ENCODE peak calls at places on chromosomes 3 and 15, in eight cellular contexts. S is Panc1, Z is A673, L is stomach, A is WERI-Rb-1, Q is heart left ventricle, D is HepG2, C is ovary. W is an unnamed sample.

GRCh38 chr3:138389841-138390581 is 41.6 kb downstream of the MRAS start:
- DNase-seq in S (peak; percentile 7), Z (peak; percentile 4), L (no peak), A (peak; percentile 36), Q (no peak), D (peak; percentile 71), C (peak; percentile 57), W (peak; percentile 54)

GRCh38 chr15:90530250-90531051 is 728 bp downstream of the CRTC3 start:
- DNase-seq in S (no peak), Z (peak; percentile 39), L (peak; percentile 44), A (peak; percentile 45), Q (peak; percentile 63), D (no peak), C (peak; percentile 76), W (peak; percentile 59)

GRCh38 chr3:192339214-192339613 is 388.1 kb downstream of the FGF12 start:
- DNase-seq in S (no peak), Z (no peak), L (no peak), A (peak; percentile 12), Q (no peak), D (no peak), C (no peak), W (no peak)

GRCh38 chr15:67085818-67086649 is 20.6 kb downstream of the SMAD3 start:
- DNase-seq in S (no peak), Z (no peak), L (no peak), A (no peak), Q (no peak), D (no peak), C (no peak), W (no peak)

GRCh38 chr3:177589041-177589650 is 391.9 kb upstream of the TBL1XR1 start:
- DNase-seq in S (no peak), Z (no peak), L (no peak), A (no peak), Q (no peak), D (no peak), C (no peak), W (no peak)

GRCh38 chr3:129599607-129600006 is 6.9 kb downstream of the PLXND1 start:
- DNase-seq in S (no peak), Z (peak; percentile 42), L (no peak), A (no peak), Q (peak; percentile 80), D (no peak), C (no peak), W (peak; percentile 74)

GRCh38 chr15:72540606-72541237 is 66.6 kb downstream of the ARIH1 start:
- DNase-seq in S (no peak), Z (peak; percentile 12), L (no peak), A (no peak), Q (no peak), D (no peak), C (no peak), W (no peak)

GRCh38 chr3:123722021-123722420 is 137.2 kb upstream of the HACD2 start:
- DNase-seq in S (no peak), Z (no peak), L (no peak), A (no peak), Q (no peak), D (no peak), C (no peak), W (no peak)

GRCh38 chr15:80736571-80736970 is 41.5 kb downstream of the ABHD17C start:
- DNase-seq in S (no peak), Z (peak; percentile 29), L (no peak), A (no peak), Q (no peak), D (no peak), C (no peak), W (no peak)

GRCh38 chr3:75192065-75192658 is 472.0 kb upstream of the FRG2C start:
- DNase-seq in S (peak; percentile 12), Z (peak; percentile 36), L (peak; percentile 28), A (peak; percentile 56), Q (no peak), D (peak; percentile 35), C (no peak), W (no peak)

GRCh38 chr3:109985942-109986555 is 648.7 kb upstream of the DPPA4 start:
- DNase-seq in S (no peak), Z (no peak), L (no peak), A (no peak), Q (no peak), D (no peak), C (no peak), W (no peak)

GRCh38 chr3:23877324-23877980 is 39.3 kb downstream of the NKIRAS1 start:
- DNase-seq in S (no peak), Z (peak; percentile 66), L (no peak), A (no peak), Q (no peak), D (peak; percentile 25), C (no peak), W (no peak)

DNA sequence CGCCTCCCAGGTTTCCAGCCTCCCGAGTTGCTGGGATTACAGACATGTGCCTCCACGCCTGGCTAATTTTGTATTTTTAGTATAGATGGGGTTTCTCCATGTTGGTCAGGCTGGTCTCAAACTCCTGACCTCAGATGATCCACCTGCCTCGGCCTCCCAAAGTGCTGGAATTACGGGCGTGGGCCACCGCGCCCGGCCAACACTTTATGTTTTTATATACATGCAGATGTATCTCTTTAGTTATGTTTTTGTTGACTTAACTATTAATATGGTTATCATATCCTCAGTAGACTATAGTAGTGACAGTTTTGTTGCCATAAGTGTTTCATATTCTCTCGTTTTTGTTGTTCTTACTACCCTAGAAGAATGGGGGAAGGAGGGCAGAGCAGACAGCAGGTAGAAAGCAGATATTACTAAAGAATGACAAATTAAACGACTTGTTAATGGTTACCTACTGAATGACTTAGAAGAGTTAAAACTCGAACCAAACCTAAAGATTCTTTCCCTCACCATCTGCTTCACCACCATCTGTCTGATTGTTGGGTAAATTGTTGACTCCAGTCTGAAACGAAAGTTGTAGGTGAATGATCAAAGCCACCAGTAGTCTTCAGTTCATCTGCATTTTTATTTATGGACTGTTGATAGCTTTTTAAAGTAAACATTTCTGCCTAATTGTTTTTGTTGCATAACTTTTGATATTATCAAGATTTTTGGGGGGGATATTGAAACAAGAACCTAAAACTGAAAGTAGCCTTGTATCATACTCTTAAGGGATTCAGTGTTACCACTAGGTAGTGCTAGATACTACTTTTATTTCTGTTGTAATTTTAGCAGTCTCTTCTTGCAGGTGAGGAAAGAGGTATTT is 89.3 kb downstream of the RASA2 start:
- DNase-seq in S (no peak), Z (peak; percentile 11), L (no peak), A (no peak), Q (no peak), D (peak; percentile 7), C (no peak), W (no peak)
- TF ChIP-seq CTCF in S (peak; percentile 72), Z (peak; percentile 63), L (peak; percentile 31), A (peak; percentile 17), Q (peak; percentile 35), D (peak; percentile 36), C (peak; percentile 36), W (no peak)

GRCh38 chr3:186095584-186096061 is 13.3 kb downstream of the ETV5 start:
- DNase-seq in S (no peak), Z (no peak), L (peak; percentile 39), A (no peak), Q (no peak), D (peak; percentile 68), C (no peak), W (no peak)

GRCh38 chr3:186093271-186093900 is 15.5 kb downstream of the ETV5 start:
- DNase-seq in S (no peak), Z (no peak), L (no peak), A (peak; percentile 13), Q (no peak), D (peak; percentile 58), C (no peak), W (no peak)

GRCh38 chr3:186094696-186095095 is 14.2 kb downstream of the ETV5 start:
- DNase-seq in S (no peak), Z (no peak), L (no peak), A (no peak), Q (no peak), D (no peak), C (no peak), W (no peak)

GRCh38 chr3:186090884-186091283 is 18.0 kb downstream of the ETV5 start:
- DNase-seq in S (no peak), Z (no peak), L (no peak), A (no peak), Q (no peak), D (no peak), C (no peak), W (no peak)

DNA sequence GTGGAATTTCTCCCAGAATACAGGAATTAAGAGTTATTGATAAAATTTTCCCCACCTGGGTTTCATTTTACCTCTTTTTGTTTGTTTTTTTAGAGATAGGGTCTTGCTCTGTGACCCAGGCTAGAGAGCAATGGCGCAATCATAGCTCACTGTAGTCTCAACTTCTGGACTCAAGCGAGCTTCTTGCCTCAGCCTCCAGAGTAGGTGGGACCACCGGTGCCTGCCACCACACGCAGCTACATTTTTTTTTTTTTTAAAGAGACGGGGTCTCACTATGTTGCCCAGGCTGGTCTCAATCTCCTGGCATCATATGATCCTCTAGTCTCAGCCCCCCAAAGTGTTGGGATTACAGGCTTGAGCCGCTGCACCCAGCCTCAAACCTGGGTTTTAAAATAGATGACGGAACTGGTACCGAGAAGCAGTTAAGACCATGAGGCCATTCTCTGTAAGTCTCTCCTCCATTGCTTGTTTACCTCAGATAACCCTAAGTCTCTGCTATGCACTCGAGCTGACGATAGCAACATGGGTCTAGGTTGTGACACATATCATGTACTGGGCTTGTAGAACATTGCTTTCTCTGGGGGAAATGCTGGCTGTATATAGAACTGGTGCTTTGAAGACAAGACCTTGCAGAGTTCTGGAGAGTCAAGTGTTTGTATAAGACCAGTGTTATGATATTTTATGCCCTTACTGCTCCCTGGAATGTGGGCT is 16.4 kb downstream of the ETV5 start:
- DNase-seq in S (no peak), Z (no peak), L (no peak), A (no peak), Q (no peak), D (no peak), C (no peak), W (no peak)
- H3K9me3 ChIP-seq in S (no peaks in the 10 kb centered on the region), Z (no peaks in the 10 kb centered on the region), L (no peaks in the 10 kb centered on the region), A (no peaks in the 10 kb centered on the region), Q (no peaks in the 10 kb centered on the region), D (no peaks in the 10 kb centered on the region), C (no peaks in the 10 kb centered on the region), W (no peaks in the 10 kb centered on the region)

DNA sequence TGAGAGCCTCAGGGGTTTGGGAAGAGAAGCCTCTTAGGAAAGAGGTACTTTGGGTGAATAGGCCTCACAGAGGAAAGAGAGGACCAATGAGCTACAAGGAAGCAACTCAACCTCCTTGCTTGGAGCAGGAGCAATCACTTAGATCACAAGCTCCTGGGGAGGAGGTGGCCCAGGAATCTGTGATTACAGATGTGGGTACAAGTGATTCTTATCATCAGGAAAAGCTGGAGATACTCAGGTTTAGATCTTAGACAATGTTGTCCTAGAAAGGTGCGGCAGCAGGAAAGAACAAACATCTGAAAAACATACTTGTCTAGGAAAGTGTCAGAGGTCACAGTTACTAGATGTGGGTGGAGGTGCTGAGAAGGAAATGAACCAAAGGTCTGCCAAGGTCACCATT is 8.2 kb downstream of the PARP16 start:
- DNase-seq in S (no peak), Z (no peak), L (no peak), A (no peak), Q (no peak), D (no peak), C (no peak), W (no peak)
- TF ChIP-seq CTCF in S (no peak), Z (no peak), L (no peak), A (no peak), Q (no peak), D (no peak), C (no peak), W (no peak)

DNA sequence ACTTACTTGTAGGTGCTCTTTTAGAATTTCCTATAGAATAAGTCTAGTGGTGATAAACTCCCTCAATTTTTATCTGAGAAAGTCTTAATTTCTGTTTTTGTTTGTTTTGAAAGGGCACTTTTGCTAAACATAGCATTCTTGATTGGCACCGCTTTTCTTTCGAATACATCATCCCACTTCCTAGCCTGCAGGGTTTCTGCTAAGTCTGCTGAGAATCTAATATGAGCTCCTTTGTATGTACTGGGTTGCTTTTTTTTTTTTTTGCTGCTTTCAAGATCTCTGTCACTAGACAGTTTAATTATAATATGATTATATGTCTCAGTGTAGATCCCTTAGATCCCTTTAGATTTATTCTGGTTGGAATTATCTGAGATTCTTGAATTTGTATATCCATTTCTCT is 21.5 kb downstream of the PFN2 start:
- DNase-seq in S (no peak), Z (no peak), L (no peak), A (no peak), Q (no peak), D (no peak), C (no peak), W (no peak)
- H3K9me3 ChIP-seq in S (no peaks in the 10 kb centered on the region), Z (peaks cover 13% of the 10 kb centered on the region), L (no peaks in the 10 kb centered on the region), A (peaks cover 8% of the 10 kb centered on the region), Q (peaks cover 5% of the 10 kb centered on the region), D (no peaks in the 10 kb centered on the region), C (no peaks in the 10 kb centered on the region), W (no peaks in the 10 kb centered on the region)

W was measured in heart right ventricle.